ENCODE peak calls at places on chromosomes 11 and 22, in nine cellular contexts. T is foreskin keratinocyte; P is myocyte; S is stomach; K is stimulated activated CD4-positive, alpha-beta T cell treated with anti-CD3 and anti-CD28 coated beads, Interleukin-15, amount 100 ng/mL, for 1 hour; H is WERI-Rb-1; U is stimulated activated CD8-positive, alpha-beta memory T cell treated with anti-CD3 and anti-CD28 coated beads, Interleukin-2, amount 100 ng/mL, for 1 hour; B is OCI-M1; J is lower leg skin. D is an unnamed sample.

GRCh38 chr22:18157714-18158028 is 7.7 kb downstream of the USP18 start:
- DNase-seq in K (no peak), P (no peak), B (no peak), U (no peak), T (no peak), S (no peak), J (no peak), H (no peak), D (no peak)

GRCh38 chr22:41350087-41350486 is 31.7 kb upstream of the TEF start:
- DNase-seq in J (no peak), K (no peak), S (no peak), U (no peak), P (no peak), T (no peak), H (no peak), B (no peak), D (no peak)

GRCh38 chr11:34501500-34501899 is 12.1 kb downstream of the ELF5 start:
- DNase-seq in T (peak; percentile 21), B (peak; percentile 17), J (no peak), S (no peak), P (peak; percentile 82), H (no peak), U (no peak), K (no peak), D (no peak)

GRCh38 chr11:46376258-46377050 is 5.0 kb upstream of the MDK start:
- DNase-seq in S (no peak), P (no peak), T (no peak), K (no peak), H (no peak), B (no peak), J (no peak), U (no peak), D (no peak)

GRCh38 chr22:23509571-23510302 is 70.4 kb downstream of the IGLL1 start:
- DNase-seq in S (no peak), U (no peak), K (no peak), H (no peak), T (no peak), B (peak; percentile 45), J (no peak), P (no peak), D (no peak)

GRCh38 chr11:28049338-28050216 is 58.4 kb downstream of the KIF18A start:
- DNase-seq in U (no peak), S (no peak), T (peak; percentile 63), J (no peak), P (no peak), K (no peak), H (no peak), B (no peak), D (no peak)

GRCh38 chr11:77267910-77268309 is 33.6 kb downstream of the GDPD4 start:
- DNase-seq in T (peak; percentile 89), H (no peak), J (no peak), K (no peak), P (no peak), U (no peak), S (no peak), B (no peak), D (no peak)

GRCh38 chr22:20956258-20957117 is 10.6 kb upstream of the AIFM3 start:
- DNase-seq in H (no peak), B (peak; percentile 92), S (no peak), U (no peak), T (peak; percentile 76), P (peak; percentile 49), K (no peak), J (no peak), D (no peak)

GRCh38 chr11:6414874-6415328 is 4.0 kb downstream of the APBB1 start:
- DNase-seq in H (no peak), T (no peak), U (no peak), P (no peak), B (no peak), S (no peak), J (no peak), K (no peak), D (no peak)

GRCh38 chr22:35549338-35549737 is 8.7 kb downstream of the RASD2 start:
- DNase-seq in K (no peak), H (peak; percentile 38), B (no peak), P (no peak), S (no peak), T (no peak), U (no peak), J (no peak), D (no peak)

GRCh38 chr11:27720277-27720830 is 20.1 kb upstream of the BDNF start:
- DNase-seq in J (no peak), P (peak; percentile 71), H (peak; percentile 50), K (no peak), U (no peak), S (no peak), T (peak; percentile 47), B (peak; percentile 20), D (no peak)

GRCh38 chr22:45450101-45450785 is 36.8 kb downstream of the RIBC2 start:
- DNase-seq in P (no peak), J (no peak), H (no peak), U (no peak), B (no peak), K (no peak), T (no peak), S (no peak), D (no peak)

GRCh38 chr22:50025993-50026392 is 13.4 kb upstream of the IL17REL start:
- DNase-seq in S (no peak), J (no peak), T (no peak), U (no peak), B (no peak), K (no peak), P (no peak), H (no peak), D (no peak)

GRCh38 chr11:43197357-43197756 is 114.4 kb upstream of the API5 start:
- DNase-seq in B (peak; percentile 27), P (no peak), K (no peak), H (no peak), U (no peak), J (no peak), T (peak; percentile 5), S (no peak), D (no peak)

D was measured in D721Med.